ENCODE peak calls at places on chromosomes 1 and 21, in four cellular contexts. X is cardiac muscle cell; N is heart right ventricle; I is CD8-positive, alpha-beta T cell. J is an unnamed sample.

GRCh38 chr1:185534806-185535205 is 199.4 kb upstream of the HMCN1 start:
- DNase-seq in X (peak; percentile 8), I (no peak), N (no peak), J (no peak)

GRCh38 chr1:234125714-234126113 is 221.2 kb downstream of the SLC35F3 start:
- DNase-seq in N (no peak), X (no peak), I (no peak), J (no peak)

GRCh38 chr1:203112451-203112850 is 15.1 kb upstream of the ADORA1 start:
- DNase-seq in X (no peak), N (no peak), I (no peak), J (no peak)

GRCh38 chr1:97297611-97298010 is 576.0 kb downstream of the PTBP2 start:
- DNase-seq in I (no peak), X (no peak), N (no peak), J (no peak)

GRCh38 chr1:242454262-242455051 is 70.0 kb downstream of the PLD5 start:
- DNase-seq in N (no peak), X (peak; percentile 44), I (no peak), J (no peak)

GRCh38 chr1:15100369-15101111 is 53.0 kb upstream of the TMEM51 start:
- DNase-seq in N (peak; percentile 23), I (peak; percentile 29), X (peak; percentile 47), J (peak; percentile 44)

GRCh38 chr1:203796223-203796747 is 862 bp downstream of the ZBED6 start:
- DNase-seq in X (peak; percentile 48), N (peak; percentile 19), I (peak; percentile 9), J (peak; percentile 18)

GRCh38 chr21:42583992-42584641 is 69.3 kb upstream of the PDE9A start:
- DNase-seq in N (no peak), X (no peak), I (no peak), J (no peak)

GRCh38 chr1:19338323-19338762 is 26.2 kb downstream of the SLC66A1 start:
- DNase-seq in I (no peak), N (no peak), X (no peak), J (no peak)

GRCh38 chr1:7857951-7858350 is 5.1 kb upstream of the UTS2 start:
- DNase-seq in I (no peak), N (no peak), X (no peak), J (no peak)

GRCh38 chr1:205344010-205344808 is 12.5 kb downstream of the KLHDC8A start:
- DNase-seq in I (peak; percentile 10), X (no peak), N (no peak), J (peak; percentile 46)

GRCh38 chr1:943545-944340 is 15.3 kb downstream of the NOC2L start:
- DNase-seq in N (no peak), X (no peak), I (no peak), J (no peak)

GRCh38 chr1:212167098-212167497 is 118.1 kb upstream of the PPP2R5A start:
- DNase-seq in X (peak; percentile 66), I (no peak), N (peak; percentile 56), J (no peak)

GRCh38 chr1:53110370-53111072 is 31.9 kb downstream of the SLC1A7 start:
- DNase-seq in I (no peak), X (peak; percentile 54), N (no peak), J (no peak)

GRCh38 chr1:9235123-9235513 is 544 bp downstream of the H6PD start:
- DNase-seq in X (peak; percentile 81), N (peak; percentile 65), I (no peak), J (no peak)

GRCh38 chr21:36547464-36547863 is 67.5 kb upstream of the CLDN14 start:
- DNase-seq in I (no peak), X (no peak), N (no peak), J (no peak)

GRCh38 chr1:2344744-2345296 is 46.5 kb downstream of the MORN1 start:
- DNase-seq in X (no peak), I (no peak), N (no peak), J (no peak)

GRCh38 chr1:97364086-97364485 is 556.7 kb downstream of the DPYD start:
- DNase-seq in I (no peak), N (no peak), X (peak; percentile 38), J (no peak)

GRCh38 chr1:233654667-233655432 is 40.9 kb downstream of the KCNK1 start:
- DNase-seq in N (no peak), X (peak; percentile 8), I (no peak), J (no peak)

GRCh38 chr1:119947468-119947867 is 51.2 kb upstream of the ADAM30 start:
- DNase-seq in N (no peak), I (no peak), X (peak; percentile 73), J (no peak)

GRCh38 chr21:45379171-45379900 is 25.6 kb upstream of the COL18A1 start:
- DNase-seq in X (no peak), N (no peak), I (no peak), J (no peak)

GRCh38 chr1:208252126-208252853 is 8.1 kb upstream of the PLXNA2 start:
- DNase-seq in I (no peak), X (peak; percentile 68), N (no peak), J (no peak)

GRCh38 chr1:167473761-167474160 is 44.6 kb downstream of the CD247 start:
- DNase-seq in N (no peak), X (no peak), I (no peak), J (no peak)

GRCh38 chr1:233440952-233441401 is 113.5 kb downstream of the MAP3K21 start:
- DNase-seq in X (peak; percentile 81), N (peak; percentile 7), I (no peak), J (no peak)

GRCh38 chr1:17281775-17282181 is 26.2 kb upstream of the PADI4 start:
- DNase-seq in X (no peak), I (no peak), N (no peak), J (no peak)

GRCh38 chr1:193539731-193540459 is 353.5 kb upstream of the B3GALT2 start:
- DNase-seq in X (no peak), I (peak; percentile 2), N (no peak), J (peak; percentile 11)

GRCh38 chr1:119139857-119140176 is 636 bp downstream of the WARS2 start:
- DNase-seq in I (no peak), X (no peak), N (no peak), J (no peak)

GRCh38 chr1:237183963-237184540 is 142.1 kb downstream of the RYR2 start:
- DNase-seq in I (no peak), X (no peak), N (no peak), J (no peak)

GRCh38 chr1:4017636-4018365 is 117.7 kb upstream of the C1orf174 start:
- DNase-seq in X (no peak), I (no peak), N (no peak), J (no peak)
- H3K9me3 ChIP-seq in X (peaks cover 3% of the 10 kb centered on the region), I (no peaks in the 10 kb centered on the region), N (no peaks in the 10 kb centered on the region), J (no peaks in the 10 kb centered on the region)

GRCh38 chr1:100718581-100718980 is 961 bp upstream of the VCAM1 start:
- DNase-seq in I (no peak), N (no peak), X (no peak), J (no peak)

GRCh38 chr1:100722211-100722610 is 2.7 kb downstream of the VCAM1 start:
- DNase-seq in X (no peak), I (no peak), N (no peak), J (no peak)

GRCh38 chr1:100721502-100722205 is 2.1 kb downstream of the VCAM1 start:
- DNase-seq in X (peak; percentile 92), N (peak; percentile 17), I (no peak), J (no peak)

GRCh38 chr1:100719490-100719889 is at the start of gene VCAM1:
- DNase-seq in I (no peak), N (peak; percentile 23), X (peak; percentile 61), J (no peak)

GRCh38 chr1:100720751-100721150 is 1.2 kb downstream of the VCAM1 start:
- DNase-seq in I (no peak), N (no peak), X (no peak), J (no peak)
- H3K4me3 ChIP-seq in I (no peak overlapping the region), N (peak overlapping the region; percentile 51), X (peak overlapping the region; percentile 84), J (no peak overlapping the region)

GRCh38 chr1:41389009-41389408 is 27.8 kb downstream of the FOXO6 start:
- DNase-seq in I (no peak), X (no peak), N (no peak), J (no peak)
- H3K4me1 ChIP-seq in I (no peaks in the 10 kb centered on the region), X (peaks cover 19% of the 10 kb centered on the region), N (peaks cover 13% of the 10 kb centered on the region), J (no peaks in the 10 kb centered on the region)

DNA sequence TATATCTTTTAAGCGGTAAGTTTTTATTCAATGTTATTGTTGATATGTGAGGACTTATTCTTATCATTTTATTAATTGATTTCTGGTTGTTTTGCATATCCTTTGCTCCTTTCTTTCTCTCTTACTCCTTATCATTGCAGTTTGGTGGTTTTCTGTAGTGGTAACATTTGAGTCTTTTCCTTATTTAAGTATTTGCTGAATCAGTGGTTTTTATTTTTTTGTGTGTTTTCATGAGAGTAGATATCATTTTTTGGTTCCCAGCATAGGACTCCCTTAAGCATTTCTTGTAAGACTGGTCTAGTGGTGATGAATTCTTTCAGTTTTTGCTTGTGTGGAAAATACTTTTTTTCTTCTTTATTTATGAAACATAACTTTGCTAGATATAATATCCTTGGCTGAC is 12.2 kb upstream of the KCTD3 start:
- DNase-seq in X (no peak), I (no peak), N (no peak), J (no peak)
- H3K9me3 ChIP-seq in X (no peaks in the 10 kb centered on the region), I (no peaks in the 10 kb centered on the region), N (peaks cover 30% of the 10 kb centered on the region), J (no peaks in the 10 kb centered on the region)

GRCh38 chr1:230147253-230148193 is 80.5 kb downstream of the GALNT2 start:
- DNase-seq in X (no peak), I (no peak), N (no peak), J (no peak)
- H3K4me3 ChIP-seq in X (no peak overlapping the region), I (no peak overlapping the region), N (no peak overlapping the region), J (no peak overlapping the region)

J was measured in naive thymus-derived CD4-positive, alpha-beta T cell.